ENCODE peak calls at places on chromosomes 5 and 9, in eight cellular contexts. B is A549; X is coronary artery; H is activated CD8-positive, alpha-beta T cell treated with anti-CD3 and anti-CD28 coated beads for 36 hours; Y is mammary epithelial cell; S is AG20443; Q is retinal pigment epithelial cell; O is fibroblast of the aortic adventitia. C is an unnamed sample.

GRCh38 chr9:21542780-21543179 is 60.7 kb upstream of the IFNE start:
- DNase-seq in B (no peak), X (no peak), H (no peak), Y (no peak), S (no peak), Q (no peak), O (peak), C (no peak)

GRCh38 chr5:96984506-96985192 is 48.8 kb downstream of the LNPEP start:
- DNase-seq in B (no peak), X (no peak), H (no peak), Y (no peak), S (no peak), Q (no peak), O (peak), C (no peak)

GRCh38 chr5:129749101-129749500 is 1.2 kb downstream of the MINAR2 start:
- DNase-seq in B (no peak), X (no peak), H (no peak), Y (no peak), S (no peak), Q (no peak), O (no peak), C (peak)

GRCh38 chr5:119287547-119288073 is 68.2 kb upstream of the TNFAIP8 start:
- DNase-seq in B (peak), X (no peak), H (peak), Y (peak), S (no peak), Q (no peak), O (peak), C (no peak)

GRCh38 chr5:95843733-95844223 is 21.3 kb upstream of the GLRX start:
- DNase-seq in B (peak), X (no peak), H (no peak), Y (no peak), S (peak), Q (no peak), O (peak), C (no peak)

GRCh38 chr5:115424446-115424845 is 120.1 kb downstream of the FEM1C start:
- DNase-seq in B (no peak), X (no peak), H (no peak), Y (no peak), S (no peak), Q (no peak), O (no peak), C (no peak)

GRCh38 chr9:98529841-98530240 is 178.9 kb downstream of the GABBR2 start:
- DNase-seq in B (no peak), X (no peak), H (no peak), Y (no peak), S (no peak), Q (no peak), O (no peak), C (no peak)

GRCh38 chr9:125150349-125151245 is 7.3 kb upstream of the SCAI start:
- DNase-seq in B (no peak), X (no peak), H (no peak), Y (no peak), S (no peak), Q (no peak), O (no peak), C (no peak)

GRCh38 chr5:148486456-148486855 is 102.7 kb downstream of the FBXO38 start:
- DNase-seq in B (no peak), X (no peak), H (no peak), Y (no peak), S (no peak), Q (no peak), O (no peak), C (no peak)

GRCh38 chr5:116750626-116751188 is 176.1 kb upstream of the SEMA6A start:
- DNase-seq in B (no peak), X (no peak), H (no peak), Y (peak), S (no peak), Q (no peak), O (no peak), C (no peak)

GRCh38 chr5:160356550-160357347 is 13.7 kb downstream of the C1QTNF2 start:
- DNase-seq in B (no peak), X (no peak), H (no peak), Y (no peak), S (no peak), Q (no peak), O (no peak), C (no peak)

GRCh38 chr5:138000102-138000723 is 32.7 kb downstream of the FAM13B start:
- DNase-seq in B (peak), X (no peak), H (peak), Y (peak), S (no peak), Q (peak), O (peak), C (peak)

GRCh38 chr5:14327624-14328023 is 184.5 kb downstream of the TRIO start:
- DNase-seq in B (no peak), X (no peak), H (no peak), Y (no peak), S (no peak), Q (peak), O (peak), C (no peak)

GRCh38 chr5:35924950-35925722 is 13.3 kb downstream of the CAPSL start:
- DNase-seq in B (peak), X (no peak), H (peak), Y (peak), S (peak), Q (peak), O (peak), C (peak)

GRCh38 chr5:132725745-132726144 is 11.6 kb downstream of the KIF3A start:
- DNase-seq in B (no peak), X (no peak), H (no peak), Y (no peak), S (no peak), Q (no peak), O (no peak), C (no peak)

GRCh38 chr9:74721696-74722660 is 165.7 kb downstream of the TRPM6 start:
- DNase-seq in B (no peak), X (no peak), H (no peak), Y (no peak), S (no peak), Q (no peak), O (no peak), C (no peak)

GRCh38 chr5:43555895-43556606 is 826 bp downstream of the PAIP1 start:
- DNase-seq in B (peak), X (peak), H (peak), Y (peak), S (peak), Q (no peak), O (peak), C (peak)

GRCh38 chr5:141742866-141743651 is 61.0 kb upstream of the ARAP3 start:
- DNase-seq in B (no peak), X (no peak), H (peak), Y (peak), S (peak), Q (no peak), O (peak), C (peak)

GRCh38 chr5:134127376-134127861 is 12.9 kb downstream of the TCF7 start:
- DNase-seq in B (no peak), X (no peak), H (peak), Y (peak), S (no peak), Q (peak), O (peak), C (no peak)

GRCh38 chr5:141121563-141121962 is at the start of gene PCDHB4:
- DNase-seq in B (peak), X (no peak), H (peak), Y (peak), S (peak), Q (no peak), O (no peak), C (peak)

GRCh38 chr9:117528225-117528624 is 113.4 kb upstream of the ASTN2 start:
- DNase-seq in B (no peak), X (no peak), H (no peak), Y (no peak), S (no peak), Q (no peak), O (no peak), C (no peak)

C was measured in myocyte.